ENCODE peak calls at places on chromosomes 7 and 10, in four cellular contexts. A, X, J and N are unnamed samples.

GRCh38 chr7:33904680-33905388 is 505 bp upstream of the BMPER start:
- DNase-seq in A (peak; percentile 11), X (peak; percentile 46), J (peak; percentile 69), N (no peak)

GRCh38 chr10:14186245-14186644 is 144.5 kb downstream of the FRMD4A start:
- DNase-seq in A (peak; percentile 37), X (no peak), J (no peak), N (peak; percentile 12)

GRCh38 chr10:42981358-42982236 is 95.3 kb upstream of the RET start:
- DNase-seq in A (no peak), X (no peak), J (no peak), N (no peak)

GRCh38 chr10:124338276-124338915 is 80.3 kb downstream of the OAT start:
- DNase-seq in A (no peak), X (no peak), J (no peak), N (peak; percentile 28)

GRCh38 chr10:70576803-70577517 is 25.6 kb downstream of the PRF1 start:
- DNase-seq in A (peak; percentile 32), X (no peak), J (peak; percentile 17), N (no peak)

GRCh38 chr10:80488539-80489066 is 34.5 kb downstream of the TSPAN14 start:
- DNase-seq in A (no peak), X (no peak), J (no peak), N (no peak)

GRCh38 chr7:39666562-39666961 is 43.2 kb downstream of the RALA start:
- DNase-seq in A (no peak), X (no peak), J (no peak), N (no peak)

GRCh38 chr7:47887016-47887640 is 61.1 kb downstream of the PKD1L1 start:
- DNase-seq in A (no peak), X (no peak), J (no peak), N (no peak)

GRCh38 chr10:93248583-93249227 is 175.0 kb downstream of the CYP26A1 start:
- DNase-seq in A (no peak), X (no peak), J (no peak), N (no peak)

GRCh38 chr7:16918288-16918895 is 36.6 kb upstream of the AGR3 start:
- DNase-seq in A (peak; percentile 41), X (no peak), J (peak; percentile 72), N (peak; percentile 71)

GRCh38 chr10:124646483-124647352 is 97.5 kb downstream of the FAM53B start:
- DNase-seq in A (no peak), X (no peak), J (peak; percentile 85), N (peak; percentile 53)

GRCh38 chr7:122726881-122727280 is 24.2 kb upstream of the RNF148 start:
- DNase-seq in A (no peak), X (no peak), J (no peak), N (no peak)

GRCh38 chr10:110368556-110368955 is 63.8 kb upstream of the SMNDC1 start:
- DNase-seq in A (no peak), X (no peak), J (no peak), N (no peak)

GRCh38 chr7:132815696-132816334 is 239.5 kb upstream of the PLXNA4 start:
- DNase-seq in A (no peak), X (no peak), J (peak; percentile 54), N (no peak)

GRCh38 chr7:5692112-5692844 is 89.2 kb downstream of the RNF216 start:
- DNase-seq in A (peak; percentile 66), X (no peak), J (peak; percentile 97), N (peak; percentile 55)

GRCh38 chr7:26385240-26385639 is 93.6 kb downstream of the SNX10 start:
- DNase-seq in A (no peak), X (no peak), J (no peak), N (no peak)

GRCh38 chr10:26453850-26454249 is 15.7 kb downstream of the APBB1IP start:
- DNase-seq in A (no peak), X (no peak), J (no peak), N (no peak)

GRCh38 chr10:98351831-98352402 is 63.1 kb downstream of the PYROXD2 start:
- DNase-seq in A (no peak), X (no peak), J (peak; percentile 11), N (no peak)

GRCh38 chr10:17465328-17466125 is 11.1 kb upstream of the ST8SIA6 start:
- DNase-seq in A (no peak), X (no peak), J (no peak), N (no peak)

GRCh38 chr7:139124084-139124914 is 14.8 kb upstream of the ZC3HAV1 start:
- DNase-seq in A (peak; percentile 44), X (no peak), J (no peak), N (no peak)

GRCh38 chr10:66714741-66715140 is 211.1 kb upstream of the LRRTM3 start:
- DNase-seq in A (no peak), X (no peak), J (no peak), N (no peak)

GRCh38 chr10:101941871-101942270 is 98.3 kb upstream of the KCNIP2 start:
- DNase-seq in A (no peak), X (no peak), J (peak; percentile 65), N (no peak)

GRCh38 chr7:143279186-143280098 is 5.3 kb upstream of the TMEM139 start:
- DNase-seq in A (no peak), X (no peak), J (peak; percentile 94), N (no peak)

GRCh38 chr10:103197177-103197576 is 4.1 kb upstream of the NT5C2 start:
- DNase-seq in A (no peak), X (no peak), J (peak; percentile 76), N (peak; percentile 92)

GRCh38 chr10:4081691-4082111 is 296.7 kb upstream of the KLF6 start:
- DNase-seq in A (no peak), X (no peak), J (peak; percentile 61), N (no peak)

GRCh38 chr10:18230794-18231193 is 90.6 kb downstream of the CACNB2 start:
- DNase-seq in A (no peak), X (no peak), J (no peak), N (no peak)

GRCh38 chr7:145398758-145399157 is 562.9 kb upstream of the TPK1 start:
- DNase-seq in A (no peak), X (no peak), J (peak; percentile 28), N (no peak)

GRCh38 chr10:6095810-6096209 is 7.0 kb downstream of the RBM17 start:
- DNase-seq in A (no peak), X (no peak), J (no peak), N (no peak)

GRCh38 chr7:95205821-95206220 is 118.5 kb downstream of the PON1 start:
- DNase-seq in A (no peak), X (no peak), J (peak; percentile 65), N (no peak)

GRCh38 chr7:118250860-118251494 is 26.5 kb downstream of the ANKRD7 start:
- DNase-seq in A (no peak), X (no peak), J (no peak), N (no peak)
- TF ChIP-seq CTCF in A (no peak), X (peak; percentile 7), J (peak; percentile 27), N (peak; percentile 10)

GRCh38 chr10:20888620-20889337 is 8.3 kb downstream of the NEBL start:
- DNase-seq in A (no peak), X (no peak), J (peak; percentile 40), N (no peak)
- TF ChIP-seq CTCF in A (no peak), X (no peak), J (no peak), N (no peak)

GRCh38 chr7:52018680-52019054 is 702.1 kb upstream of the COBL start:
- DNase-seq in A (no peak), X (no peak), J (no peak), N (no peak)

GRCh38 chr7:52021343-52021742 is 704.7 kb upstream of the COBL start:
- DNase-seq in A (no peak), X (no peak), J (no peak), N (peak; percentile 8)

GRCh38 chr7:52017802-52018679 is 701.4 kb upstream of the COBL start:
- DNase-seq in A (peak; percentile 1), X (no peak), J (no peak), N (peak; percentile 62)
- TF ChIP-seq CTCF in A (peak; percentile 34), X (peak; percentile 39), J (no peak), N (peak; percentile 92)

DNA sequence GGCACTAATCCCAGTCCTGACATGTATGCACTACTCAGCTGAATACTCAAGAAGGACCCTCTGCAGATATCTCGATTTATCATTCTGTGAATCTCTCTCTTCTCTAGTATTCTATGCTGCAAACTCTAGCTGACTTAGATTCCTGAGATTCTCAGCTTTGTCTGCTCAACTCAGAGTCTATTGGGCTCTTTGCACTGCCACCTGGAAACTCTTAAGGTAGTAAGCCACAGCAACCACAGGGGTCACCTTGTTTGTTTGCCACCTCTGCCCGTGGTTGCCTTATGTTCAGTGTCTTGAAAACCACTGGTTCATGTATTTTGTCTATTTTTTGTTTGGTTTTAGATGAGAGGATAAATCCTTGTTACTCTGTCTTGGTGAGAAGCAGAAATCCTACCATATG is 72.9 kb downstream of the SP8 start:
- DNase-seq in A (no peak), X (no peak), J (no peak), N (no peak)
- TF ChIP-seq CTCF in A (no peak), X (no peak), J (no peak), N (no peak)